ENCODE peak calls at places on chromosome 9, in five cellular contexts. S, C, X, Q and J are unnamed samples. For H3K79me1, the result is how much of the 10 kb centered on the place peaks cover.

GRCh38 chr9:7802666-7803065 is 3.1 kb upstream of the DMAC1 start:
- DNase-seq in X (no peak), Q (peak), S (no peak), C (no peak), J (no peak)

GRCh38 chr9:114456929-114457328 is 48.3 kb downstream of the WHRN start:
- DNase-seq in S (no peak), Q (no peak), X (no peak), C (no peak), J (no peak)

GRCh38 chr9:33742519-33742918 is 52.8 kb upstream of the PRSS3 start:
- DNase-seq in X (no peak), S (no peak), C (no peak), Q (no peak), J (no peak)

GRCh38 chr9:104820336-104820735 is 56.4 kb downstream of the NIPSNAP3B start:
- DNase-seq in Q (no peak), X (no peak), C (no peak), S (no peak), J (no peak)

GRCh38 chr9:125635888-125636287 is 71.1 kb downstream of the MAPKAP1 start:
- DNase-seq in Q (no peak), X (no peak), C (no peak), S (no peak), J (no peak)

GRCh38 chr9:70085241-70085640 is 41.6 kb downstream of the MAMDC2 start:
- DNase-seq in X (no peak), S (no peak), Q (peak), C (peak), J (peak)

GRCh38 chr9:99185904-99186303 is 35.8 kb downstream of the ALG2 start:
- DNase-seq in X (no peak), C (no peak), S (no peak), Q (no peak), J (no peak)

GRCh38 chr9:88578486-88579362 is 43.7 kb downstream of the NXNL2 start:
- DNase-seq in X (peak), C (peak), Q (peak), S (peak), J (peak)

GRCh38 chr9:115615821-115616665 is 498.1 kb upstream of the TNC start:
- DNase-seq in C (peak), X (peak), S (no peak), Q (peak), J (no peak)

GRCh38 chr9:89436326-89436725 is 61.6 kb downstream of the SEMA4D start:
- DNase-seq in Q (no peak), X (no peak), S (no peak), C (no peak), J (no peak)

GRCh38 chr9:20623021-20623747 is 885 bp upstream of the MLLT3 start:
- DNase-seq in Q (peak), C (peak), S (peak), X (no peak), J (peak)

GRCh38 chr9:123548749-123549545 is 192.9 kb downstream of the CRB2 start:
- DNase-seq in Q (no peak), S (no peak), X (peak), C (peak), J (no peak)

GRCh38 chr9:98955259-98955658 is 11.6 kb downstream of the COL15A1 start:
- DNase-seq in X (no peak), Q (no peak), S (no peak), C (no peak), J (no peak)

GRCh38 chr9:103537426-103537825 is 542.3 kb downstream of the CYLC2 start:
- DNase-seq in Q (no peak), X (no peak), S (no peak), C (no peak), J (no peak)

GRCh38 chr9:967851-968641 is 8.4 kb upstream of the DMRT3 start:
- DNase-seq in X (no peak), C (no peak), Q (peak), S (peak), J (no peak)

GRCh38 chr9:137114220-137114612 is 317 bp downstream of the DPP7 start:
- DNase-seq in X (no peak), C (no peak), Q (no peak), S (no peak), J (no peak)
- H3K4me3 ChIP-seq in X (no peak), C (peak), Q (peak), S (no peak), J (no peak)

DNA sequence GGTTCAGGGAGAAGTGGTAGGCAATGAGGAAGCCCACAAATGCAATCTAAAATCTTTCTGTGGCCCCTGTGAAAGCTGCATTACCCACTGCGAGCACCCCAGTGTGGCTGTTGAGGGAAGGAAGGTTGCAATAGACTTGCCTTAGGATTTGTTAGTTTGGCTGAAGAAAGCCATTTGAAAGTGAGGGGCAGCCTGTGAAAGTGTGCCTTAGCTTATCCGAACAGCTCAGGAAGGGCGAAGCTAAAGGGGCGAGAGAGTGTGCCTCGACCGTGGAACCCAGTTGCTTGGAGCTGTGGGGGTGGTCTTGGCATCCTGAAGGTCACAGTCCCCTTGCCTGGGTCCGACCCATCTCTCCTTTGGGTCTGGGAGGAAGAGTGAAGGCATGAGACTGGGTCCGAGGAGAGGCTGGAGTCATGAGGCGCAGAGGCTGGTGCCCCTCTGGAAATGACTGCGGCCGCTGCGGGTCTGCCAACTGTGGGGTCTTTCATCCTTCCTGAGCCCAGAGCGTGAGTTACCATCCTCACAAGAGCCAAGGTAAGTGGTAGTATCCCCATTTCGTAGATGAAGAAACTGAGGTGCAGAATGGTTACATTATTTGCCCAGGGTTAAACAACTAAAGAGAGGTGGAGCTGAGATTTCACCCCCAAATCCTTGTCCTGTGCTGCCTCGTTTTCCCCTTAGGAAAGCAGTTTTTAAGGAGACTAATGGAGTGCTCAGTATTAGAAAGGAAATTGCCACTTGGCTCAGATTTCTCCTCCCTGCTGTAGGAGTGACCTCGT is 24.4 kb downstream of the SLC25A25 start:
- DNase-seq in S (no peak), Q (no peak), X (no peak), C (no peak), J (no peak)
- H4K91ac ChIP-seq in S (no peak), Q (no peak), X (no peak), C (peak), J (no peak)

DNA sequence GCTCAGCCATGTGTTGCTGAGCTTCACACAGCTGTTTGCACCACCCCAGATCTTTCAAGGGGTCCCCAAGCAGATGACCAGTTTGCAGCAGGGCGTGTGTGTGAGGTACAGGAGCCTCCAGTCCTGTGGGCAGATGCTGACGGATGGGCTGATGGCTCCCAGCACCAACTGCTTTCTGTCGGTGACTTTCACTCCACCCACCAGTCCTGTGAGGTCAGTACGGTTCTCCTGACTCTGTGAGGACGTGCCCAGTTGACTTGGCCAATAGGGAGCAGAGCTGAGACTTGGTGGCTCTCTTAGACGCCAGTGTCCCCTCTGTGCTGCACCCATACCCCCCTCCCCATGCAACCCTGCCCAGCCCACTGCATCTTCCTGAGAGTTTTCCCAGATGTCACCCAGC is 19.7 kb downstream of the COL5A1 start:
- DNase-seq in C (peak), X (no peak), S (no peak), Q (no peak), J (no peak)
- H3K79me1 ChIP-seq in C (under half), X (under half), S (under half), Q (half or more), J (under half)

GRCh38 chr9:95505676-95506437 is 10.9 kb downstream of the PTCH1 start:
- DNase-seq in C (peak), S (peak), X (no peak), Q (peak), J (peak)

GRCh38 chr9:95506438-95506691 is 10.4 kb downstream of the PTCH1 start:
- DNase-seq in C (peak), X (no peak), Q (peak), S (no peak), J (no peak)

GRCh38 chr9:95503369-95503768 is 13.4 kb downstream of the PTCH1 start:
- DNase-seq in C (no peak), X (no peak), S (no peak), Q (no peak), J (no peak)

GRCh38 chr9:95504053-95504963 is 12.5 kb downstream of the PTCH1 start:
- DNase-seq in X (no peak), S (peak), Q (peak), C (peak), J (no peak)

DNA sequence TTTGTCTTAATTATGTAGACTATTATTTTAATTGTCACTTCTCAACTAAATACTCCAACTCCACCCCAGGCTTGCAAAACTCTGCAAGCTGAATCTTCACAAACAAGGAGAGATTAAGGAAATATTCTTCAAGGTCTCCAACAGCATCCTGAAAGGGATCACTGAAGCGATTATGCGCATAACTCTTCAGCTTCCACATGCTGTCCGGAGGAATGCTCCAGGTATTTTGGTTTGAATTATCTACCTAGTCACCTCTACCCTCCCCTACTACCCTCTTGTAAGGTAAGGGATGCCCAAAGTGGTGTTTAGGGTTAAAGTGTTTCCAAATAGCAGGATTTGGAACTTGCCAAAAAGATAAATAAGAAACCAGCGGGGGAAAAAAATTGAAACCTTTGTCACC is 11.7 kb downstream of the PTCH1 start:
- DNase-seq in Q (no peak), S (no peak), C (peak), X (no peak), J (no peak)
- H3K4me3 ChIP-seq in Q (peak), S (peak), C (no peak), X (no peak), J (peak)

GRCh38 chr9:14424983-14425382 is 111.0 kb upstream of the NFIB start:
- DNase-seq in S (no peak), Q (no peak), C (no peak), X (peak), J (no peak)
- H4K91ac ChIP-seq in S (no peak), Q (peak), C (no peak), X (no peak), J (no peak)

DNA sequence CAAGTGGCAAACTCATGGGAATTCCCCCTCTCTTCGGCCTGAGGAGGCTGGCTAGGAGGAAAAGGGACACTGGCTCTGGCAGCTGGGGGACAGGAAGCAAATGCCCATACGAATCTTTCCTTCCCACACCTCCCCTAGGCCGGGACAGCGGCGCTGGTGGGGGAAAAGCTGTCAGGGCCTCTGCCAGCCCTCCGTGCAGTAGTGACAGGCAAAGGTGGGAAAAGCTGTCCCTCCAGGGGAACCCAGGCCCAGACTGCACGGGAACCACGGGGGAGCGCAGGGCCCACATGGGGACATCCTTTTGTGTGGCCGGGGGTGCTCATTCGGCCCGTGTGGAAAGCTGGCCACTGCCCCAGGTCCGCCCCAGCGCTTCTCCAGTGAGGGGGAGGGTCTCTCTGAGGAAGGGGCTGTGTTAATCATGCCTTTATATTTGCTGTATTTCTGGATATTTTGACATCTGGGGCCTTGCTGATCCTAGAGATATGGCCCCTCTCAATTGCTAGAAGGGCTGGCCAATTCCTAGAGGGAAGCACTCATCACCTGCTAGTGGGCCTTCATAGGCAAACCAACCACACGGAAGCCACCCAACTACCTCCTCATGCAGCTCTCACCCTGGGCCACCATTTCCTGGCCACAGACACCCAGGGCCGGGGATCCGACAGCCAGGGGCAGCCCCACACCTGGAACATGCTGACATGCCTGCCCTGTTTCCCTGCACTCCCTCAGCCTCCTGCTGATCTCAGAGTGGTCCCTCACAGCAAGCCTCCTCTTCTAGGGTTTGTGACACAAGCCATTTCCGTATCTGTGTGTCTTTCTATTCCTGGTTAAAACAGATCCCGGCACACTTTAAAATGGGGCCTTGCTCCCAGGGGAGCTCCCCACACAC is 138.8 kb downstream of the ROR2 start:
- DNase-seq in X (no peak), C (no peak), Q (no peak), S (peak), J (no peak)
- H3K79me1 ChIP-seq in X (under half), C (under half), Q (under half), S (under half), J (under half)

DNA sequence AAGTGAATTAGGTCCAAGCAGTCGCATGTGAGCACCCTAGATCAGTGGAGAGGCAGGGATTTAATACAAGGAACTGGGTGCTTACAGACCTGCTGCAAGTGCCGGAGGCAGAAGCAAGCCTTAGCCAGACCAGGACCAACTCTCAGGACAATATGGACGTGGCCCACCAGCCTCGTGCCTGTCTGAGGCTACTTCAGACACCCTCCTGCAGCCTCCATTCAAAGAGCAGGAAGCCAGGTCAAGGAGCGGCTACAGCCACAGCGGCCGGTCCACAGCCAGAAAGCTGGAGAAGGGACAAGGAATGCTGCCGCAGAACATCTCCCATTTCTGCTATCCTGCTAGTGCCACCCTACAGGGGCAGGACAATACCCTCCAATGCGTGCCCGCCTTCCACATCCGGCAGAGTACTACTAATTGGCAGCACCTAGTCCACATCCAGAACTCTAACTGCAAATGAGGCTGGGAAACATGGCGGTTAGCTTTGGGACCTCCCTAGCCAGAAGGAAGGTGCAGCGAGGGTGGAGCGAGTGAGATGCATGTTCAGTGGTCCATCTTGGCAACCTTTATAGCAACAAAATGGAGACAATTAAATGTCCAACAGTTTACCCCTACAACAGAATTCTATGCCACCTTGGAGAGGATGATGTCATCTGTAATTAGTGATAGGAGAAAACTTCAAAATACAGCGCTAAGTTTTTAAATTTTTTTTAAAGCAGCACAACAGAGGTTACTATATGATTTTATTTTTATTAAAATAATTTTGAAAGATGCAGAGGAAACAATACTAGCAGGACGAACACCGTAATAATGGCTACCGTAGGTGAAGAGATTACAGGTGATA is 1.0 kb upstream of the ALDH1B1 start:
- DNase-seq in C (no peak), S (no peak), X (no peak), Q (no peak), J (no peak)
- H3K4me3 ChIP-seq in C (no peak), S (peak), X (no peak), Q (no peak), J (no peak)

DNA sequence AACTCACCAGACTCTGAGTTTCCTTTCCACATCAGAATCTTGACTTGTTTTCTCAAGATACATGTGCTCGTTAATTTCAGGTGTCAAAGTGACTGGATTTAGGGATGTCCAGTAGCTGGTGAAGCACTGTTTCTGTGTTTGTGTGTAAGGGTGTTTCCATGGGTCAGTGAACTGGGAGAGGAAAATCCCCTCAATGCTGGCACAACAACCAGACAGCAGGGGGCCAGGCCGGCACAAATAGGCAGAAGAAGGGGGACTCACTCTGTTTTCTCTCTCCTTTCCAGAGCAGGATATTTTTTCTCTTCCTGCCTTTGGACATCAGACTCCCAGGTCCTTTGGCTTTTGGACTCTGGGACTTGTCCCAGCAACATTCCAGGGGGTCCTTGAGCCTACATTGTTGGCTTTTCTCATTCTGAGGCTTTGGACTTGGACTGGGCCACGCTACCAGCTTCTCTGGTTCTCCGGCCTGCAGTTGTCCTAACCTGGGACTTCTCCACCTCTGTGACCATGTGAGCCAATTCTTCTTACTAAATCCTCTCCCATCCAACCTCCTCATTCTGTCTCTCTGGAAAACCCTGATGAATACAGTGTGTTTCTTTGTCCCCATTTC is 144.0 kb downstream of the CAAP1 start:
- DNase-seq in C (no peak), X (no peak), S (no peak), Q (no peak), J (no peak)
- H4K91ac ChIP-seq in C (no peak), X (no peak), S (no peak), Q (no peak), J (no peak)